ENCODE peak calls at places on chromosome 16, in ten cellular contexts. One of them, this sample, is unnamed.

GRCh38 chr16:11327277-11328171 is 17.7 kb upstream of the RMI2 start:
- DNase-seq in coronary artery: no peak
- DNase-seq in body of pancreas: no peak
- DNase-seq in neural crest cell: no peak
- DNase-seq in CD8-positive, alpha-beta T cell: no peak
- DNase-seq in heart left ventricle: peak
- DNase-seq in GM10248: peak
- DNase-seq in AG04450: no peak
- DNase-seq in GM23338: peak
- DNase-seq in fibroblast of the aortic adventitia: no peak
- DNase-seq in this sample: no peak

GRCh38 chr16:53949716-53950410 is 245.9 kb downstream of the FTO start:
- DNase-seq in GM10248: peak
- DNase-seq in CD8-positive, alpha-beta T cell: no peak
- DNase-seq in neural crest cell: no peak
- DNase-seq in AG04450: no peak
- DNase-seq in heart left ventricle: no peak
- DNase-seq in coronary artery: no peak
- DNase-seq in fibroblast of the aortic adventitia: no peak
- DNase-seq in GM23338: no peak
- DNase-seq in body of pancreas: no peak
- DNase-seq in this sample: no peak

GRCh38 chr16:20409398-20410152 is at the start of gene ACSM5:
- DNase-seq in CD8-positive, alpha-beta T cell: no peak
- DNase-seq in body of pancreas: peak
- DNase-seq in AG04450: no peak
- DNase-seq in fibroblast of the aortic adventitia: no peak
- DNase-seq in GM23338: peak
- DNase-seq in GM10248: peak
- DNase-seq in coronary artery: no peak
- DNase-seq in heart left ventricle: peak
- DNase-seq in neural crest cell: no peak
- DNase-seq in this sample: no peak

GRCh38 chr16:35255816-35256215 is 1796.4 kb downstream of the TP53TG3F start:
- DNase-seq in fibroblast of the aortic adventitia: no peak
- DNase-seq in GM10248: no peak
- DNase-seq in CD8-positive, alpha-beta T cell: no peak
- DNase-seq in AG04450: no peak
- DNase-seq in coronary artery: no peak
- DNase-seq in heart left ventricle: no peak
- DNase-seq in body of pancreas: no peak
- DNase-seq in GM23338: no peak
- DNase-seq in neural crest cell: no peak
- DNase-seq in this sample: no peak

GRCh38 chr16:89779917-89780316 is 36.5 kb downstream of the FANCA start:
- DNase-seq in body of pancreas: no peak
- DNase-seq in heart left ventricle: no peak
- DNase-seq in neural crest cell: no peak
- DNase-seq in AG04450: no peak
- DNase-seq in CD8-positive, alpha-beta T cell: no peak
- DNase-seq in fibroblast of the aortic adventitia: no peak
- DNase-seq in GM23338: no peak
- DNase-seq in coronary artery: no peak
- DNase-seq in GM10248: no peak
- DNase-seq in this sample: no peak

GRCh38 chr16:1126577-1126976 is 26.3 kb upstream of the CACNA1H start:
- DNase-seq in GM10248: no peak
- DNase-seq in GM23338: no peak
- DNase-seq in CD8-positive, alpha-beta T cell: no peak
- DNase-seq in coronary artery: no peak
- DNase-seq in AG04450: no peak
- DNase-seq in heart left ventricle: no peak
- DNase-seq in fibroblast of the aortic adventitia: no peak
- DNase-seq in body of pancreas: no peak
- DNase-seq in neural crest cell: no peak
- DNase-seq in this sample: no peak

GRCh38 chr16:1808691-1809090 is 15.2 kb upstream of the IGFALS start:
- DNase-seq in body of pancreas: no peak
- DNase-seq in AG04450: no peak
- DNase-seq in coronary artery: no peak
- DNase-seq in GM23338: no peak
- DNase-seq in GM10248: no peak
- DNase-seq in fibroblast of the aortic adventitia: no peak
- DNase-seq in CD8-positive, alpha-beta T cell: no peak
- DNase-seq in heart left ventricle: no peak
- DNase-seq in neural crest cell: no peak
- DNase-seq in this sample: no peak

GRCh38 chr16:3889059-3889458 is 8.5 kb upstream of the CREBBP start:
- DNase-seq in GM23338: no peak
- DNase-seq in CD8-positive, alpha-beta T cell: no peak
- DNase-seq in fibroblast of the aortic adventitia: no peak
- DNase-seq in coronary artery: no peak
- DNase-seq in neural crest cell: no peak
- DNase-seq in body of pancreas: no peak
- DNase-seq in heart left ventricle: no peak
- DNase-seq in AG04450: no peak
- DNase-seq in GM10248: no peak
- DNase-seq in this sample: no peak

GRCh38 chr16:35685085-35685484 is 2225.7 kb downstream of the TP53TG3F start:
- DNase-seq in CD8-positive, alpha-beta T cell: no peak
- DNase-seq in neural crest cell: no peak
- DNase-seq in heart left ventricle: no peak
- DNase-seq in GM10248: no peak
- DNase-seq in coronary artery: no peak
- DNase-seq in fibroblast of the aortic adventitia: no peak
- DNase-seq in AG04450: no peak
- DNase-seq in GM23338: no peak
- DNase-seq in body of pancreas: no peak
- DNase-seq in this sample: no peak

GRCh38 chr16:22124583-22125284 is 32.4 kb downstream of the VWA3A start:
- DNase-seq in AG04450: no peak
- DNase-seq in neural crest cell: no peak
- DNase-seq in CD8-positive, alpha-beta T cell: no peak
- DNase-seq in body of pancreas: no peak
- DNase-seq in GM10248: no peak
- DNase-seq in GM23338: no peak
- DNase-seq in coronary artery: no peak
- DNase-seq in heart left ventricle: no peak
- DNase-seq in fibroblast of the aortic adventitia: no peak
- DNase-seq in this sample: no peak

DNA sequence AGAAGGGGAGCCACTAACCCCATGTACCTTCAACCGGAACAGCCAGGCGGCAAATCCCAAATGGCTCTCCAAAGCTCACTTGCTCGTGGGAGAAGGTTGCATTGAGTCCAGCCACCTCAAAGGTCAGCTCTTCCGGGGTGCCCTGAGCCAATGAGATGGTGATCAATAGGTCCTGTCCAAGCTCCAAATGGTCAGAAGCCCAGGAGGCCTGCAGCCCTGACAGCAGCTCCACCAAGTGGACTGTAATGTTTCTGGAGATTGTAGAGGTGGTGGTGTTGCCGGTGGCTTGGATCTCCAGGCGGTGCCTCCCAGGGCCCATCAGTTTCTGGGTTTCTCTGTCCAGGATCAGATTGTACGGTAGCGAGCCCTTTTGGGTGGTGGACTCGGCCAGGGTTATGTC is 39.9 kb upstream of the BCO1 start:
- DNase-seq in coronary artery: no peak
- DNase-seq in neural crest cell: no peak
- DNase-seq in AG04450: no peak
- DNase-seq in body of pancreas: no peak
- DNase-seq in fibroblast of the aortic adventitia: peak
- DNase-seq in GM23338: no peak
- DNase-seq in heart left ventricle: no peak
- DNase-seq in CD8-positive, alpha-beta T cell: no peak
- DNase-seq in GM10248: no peak
- DNase-seq in this sample: no peak
- TF ChIP-seq CTCF in coronary artery: no peak
- TF ChIP-seq CTCF in neural crest cell: no peak
- TF ChIP-seq CTCF in AG04450: peak
- TF ChIP-seq CTCF in body of pancreas: no peak
- TF ChIP-seq CTCF in fibroblast of the aortic adventitia: peak
- TF ChIP-seq CTCF in GM23338: peak
- TF ChIP-seq CTCF in heart left ventricle: no peak
- TF ChIP-seq CTCF in CD8-positive, alpha-beta T cell: no peak
- TF ChIP-seq CTCF in GM10248: no peak
- TF ChIP-seq CTCF in this sample: no peak

DNA sequence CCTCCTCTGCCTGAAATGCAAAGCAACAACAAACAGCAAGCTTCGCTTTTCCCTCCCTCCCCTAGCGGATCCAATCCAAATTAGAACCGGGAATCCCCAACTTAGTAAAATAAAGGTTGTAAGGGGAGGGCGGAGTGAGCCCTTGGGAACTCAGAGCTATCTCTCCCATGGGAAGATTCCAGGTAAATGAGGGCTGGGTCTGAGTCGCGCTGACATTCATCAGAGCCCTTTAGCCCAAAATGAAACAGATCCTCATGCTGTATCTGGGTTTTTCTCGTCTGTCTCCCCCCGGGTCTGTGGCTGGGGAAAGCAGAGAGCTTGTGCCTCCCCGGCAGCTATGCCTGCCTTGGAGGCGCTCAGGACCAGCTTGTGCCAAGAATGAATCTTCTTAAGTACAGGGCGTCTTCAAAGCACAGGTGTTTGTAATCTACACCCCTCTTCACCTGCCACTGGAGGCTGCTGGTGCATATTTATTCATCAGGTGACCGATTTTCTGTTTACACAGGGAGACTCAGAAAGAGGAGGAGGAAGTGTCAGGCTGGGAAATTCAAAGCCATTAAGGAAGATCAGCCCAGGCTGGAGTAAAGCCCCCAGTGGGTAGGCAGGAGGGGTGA is 55.0 kb upstream of the GSE1 start:
- DNase-seq in GM10248: no peak
- DNase-seq in neural crest cell: no peak
- DNase-seq in heart left ventricle: no peak
- DNase-seq in CD8-positive, alpha-beta T cell: no peak
- DNase-seq in GM23338: peak
- DNase-seq in coronary artery: no peak
- DNase-seq in body of pancreas: peak
- DNase-seq in fibroblast of the aortic adventitia: no peak
- DNase-seq in AG04450: no peak
- DNase-seq in this sample: no peak
- TF ChIP-seq CTCF in GM10248: peak
- TF ChIP-seq CTCF in neural crest cell: no peak
- TF ChIP-seq CTCF in heart left ventricle: no peak
- TF ChIP-seq CTCF in CD8-positive, alpha-beta T cell: no peak
- TF ChIP-seq CTCF in GM23338: no peak
- TF ChIP-seq CTCF in coronary artery: no peak
- TF ChIP-seq CTCF in body of pancreas: peak
- TF ChIP-seq CTCF in fibroblast of the aortic adventitia: peak
- TF ChIP-seq CTCF in AG04450: no peak
- TF ChIP-seq CTCF in this sample: peak

GRCh38 chr16:68082596-68083238 is 2.5 kb upstream of the NFATC3 start:
- DNase-seq in fibroblast of the aortic adventitia: no peak
- DNase-seq in body of pancreas: no peak
- DNase-seq in AG04450: no peak
- DNase-seq in GM23338: no peak
- DNase-seq in heart left ventricle: no peak
- DNase-seq in coronary artery: no peak
- DNase-seq in GM10248: no peak
- DNase-seq in CD8-positive, alpha-beta T cell: no peak
- DNase-seq in neural crest cell: no peak
- DNase-seq in this sample: no peak

GRCh38 chr16:68084504-68085258 is 489 bp upstream of the NFATC3 start:
- DNase-seq in AG04450: no peak
- DNase-seq in body of pancreas: peak
- DNase-seq in CD8-positive, alpha-beta T cell: peak
- DNase-seq in coronary artery: peak
- DNase-seq in GM23338: peak
- DNase-seq in neural crest cell: peak
- DNase-seq in heart left ventricle: peak
- DNase-seq in GM10248: peak
- DNase-seq in fibroblast of the aortic adventitia: peak
- DNase-seq in this sample: peak

GRCh38 chr16:68083239-68083781 is 1.9 kb upstream of the NFATC3 start:
- DNase-seq in coronary artery: no peak
- DNase-seq in body of pancreas: no peak
- DNase-seq in CD8-positive, alpha-beta T cell: no peak
- DNase-seq in heart left ventricle: no peak
- DNase-seq in AG04450: no peak
- DNase-seq in fibroblast of the aortic adventitia: no peak
- DNase-seq in neural crest cell: no peak
- DNase-seq in GM10248: no peak
- DNase-seq in GM23338: no peak
- DNase-seq in this sample: no peak

GRCh38 chr16:68085259-68086071 is at the start of gene NFATC3:
- DNase-seq in heart left ventricle: peak
- DNase-seq in body of pancreas: peak
- DNase-seq in coronary artery: no peak
- DNase-seq in neural crest cell: peak
- DNase-seq in GM10248: peak
- DNase-seq in CD8-positive, alpha-beta T cell: peak
- DNase-seq in fibroblast of the aortic adventitia: peak
- DNase-seq in AG04450: peak
- DNase-seq in GM23338: peak
- DNase-seq in this sample: peak

GRCh38 chr16:68083861-68084503 is 1.2 kb upstream of the NFATC3 start:
- DNase-seq in fibroblast of the aortic adventitia: no peak
- DNase-seq in GM10248: no peak
- DNase-seq in neural crest cell: no peak
- DNase-seq in coronary artery: no peak
- DNase-seq in heart left ventricle: no peak
- DNase-seq in CD8-positive, alpha-beta T cell: no peak
- DNase-seq in AG04450: no peak
- DNase-seq in GM23338: peak
- DNase-seq in body of pancreas: no peak
- DNase-seq in this sample: no peak
- TF ChIP-seq CTCF in fibroblast of the aortic adventitia: no peak
- TF ChIP-seq CTCF in GM10248: no peak
- TF ChIP-seq CTCF in neural crest cell: no peak
- TF ChIP-seq CTCF in coronary artery: no peak
- TF ChIP-seq CTCF in heart left ventricle: peak
- TF ChIP-seq CTCF in CD8-positive, alpha-beta T cell: no peak
- TF ChIP-seq CTCF in AG04450: no peak
- TF ChIP-seq CTCF in GM23338: peak
- TF ChIP-seq CTCF in body of pancreas: no peak
- TF ChIP-seq CTCF in this sample: no peak

DNA sequence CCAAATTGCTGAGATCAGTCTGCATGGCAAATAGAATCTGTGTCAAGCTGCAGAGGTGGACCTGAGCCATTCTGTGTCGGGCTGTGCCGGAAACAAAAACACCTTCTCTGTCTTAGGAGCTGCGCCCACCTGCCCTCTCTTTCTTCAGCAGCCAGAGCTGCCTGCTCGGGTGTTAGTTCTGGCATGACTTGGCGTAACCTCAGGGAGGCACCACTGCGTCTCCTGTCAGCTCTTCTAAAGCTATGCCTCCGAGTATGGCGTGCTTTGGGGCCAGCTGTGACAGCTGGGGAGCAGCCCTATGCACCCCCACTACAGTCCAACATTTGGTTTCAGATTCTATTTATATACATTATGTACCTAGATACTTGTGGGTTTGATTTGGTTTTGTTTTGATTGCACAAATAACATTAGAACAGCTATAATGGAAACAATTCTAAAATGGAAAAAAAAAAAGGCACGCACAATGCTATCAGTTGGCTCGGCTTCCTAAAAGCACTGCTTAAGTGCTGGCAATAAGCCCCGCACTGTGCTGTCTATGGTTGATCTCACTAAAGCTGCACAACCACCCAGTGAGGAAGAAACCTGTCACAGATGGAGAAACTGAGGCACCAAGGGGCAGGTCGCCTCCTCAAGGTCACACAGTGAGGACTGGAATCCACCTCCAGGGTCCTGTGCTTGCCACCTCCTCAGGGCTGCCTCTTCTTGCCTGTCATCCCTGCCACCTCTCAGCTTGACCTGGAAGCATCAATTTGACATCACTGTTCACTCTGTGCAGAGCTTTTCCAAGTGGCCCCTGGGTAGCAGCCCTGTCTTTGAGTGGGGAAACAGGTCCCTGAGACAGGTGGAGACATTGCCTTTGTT is 18.7 kb upstream of the ADGRG1 start:
- DNase-seq in fibroblast of the aortic adventitia: peak
- DNase-seq in coronary artery: peak
- DNase-seq in GM10248: peak
- DNase-seq in heart left ventricle: peak
- DNase-seq in neural crest cell: no peak
- DNase-seq in body of pancreas: peak
- DNase-seq in AG04450: no peak
- DNase-seq in CD8-positive, alpha-beta T cell: peak
- DNase-seq in GM23338: no peak
- DNase-seq in this sample: no peak
- TF ChIP-seq CTCF in fibroblast of the aortic adventitia: peak
- TF ChIP-seq CTCF in coronary artery: no peak
- TF ChIP-seq CTCF in GM10248: peak
- TF ChIP-seq CTCF in heart left ventricle: peak
- TF ChIP-seq CTCF in neural crest cell: no peak
- TF ChIP-seq CTCF in body of pancreas: peak
- TF ChIP-seq CTCF in AG04450: peak
- TF ChIP-seq CTCF in CD8-positive, alpha-beta T cell: peak
- TF ChIP-seq CTCF in GM23338: peak
- TF ChIP-seq CTCF in this sample: no peak